ENCODE peak calls at places on chromosomes 5 and 9, in seven cellular contexts. Z is caudate nucleus, J is EL, W is nephron progenitor cell, M is putamen, G is fibroblast of mammary gland, T is AML-193. A is an unnamed sample.
A peak's percentile ranks its signal among the peaks of the same experiment; 100 is the strongest.

GRCh38 chr5:179422213-179422839 is 77.1 kb upstream of the ADAMTS2 start:
- DNase-seq in G (peak; percentile 26), W (no peak), Z (no peak), J (no peak), M (no peak), T (no peak), A (no peak)

GRCh38 chr5:1725641-1726468 is 73.8 kb downstream of the MRPL36 start:
- DNase-seq in G (no peak), Z (no peak), M (no peak), W (peak; percentile 17), T (no peak), J (no peak), A (peak; percentile 9)

GRCh38 chr9:134955801-134956200 is 38.1 kb upstream of the FCN1 start:
- DNase-seq in Z (no peak), J (no peak), M (no peak), T (no peak), G (no peak), W (no peak), A (no peak)

GRCh38 chr5:179486596-179487051 is 63.7 kb upstream of the RUFY1 start:
- DNase-seq in J (no peak), G (no peak), Z (no peak), M (no peak), T (no peak), W (no peak), A (no peak)

GRCh38 chr5:145681686-145682085 is 153.5 kb downstream of the PRELID2 start:
- DNase-seq in G (peak; percentile 78), Z (no peak), T (peak; percentile 89), J (peak; percentile 77), W (peak; percentile 36), M (peak; percentile 42), A (peak; percentile 49)

GRCh38 chr5:150022163-150022540 is 21.6 kb downstream of the HMGXB3 start:
- DNase-seq in W (no peak), G (peak; percentile 89), M (peak; percentile 41), J (peak; percentile 87), T (no peak), Z (no peak), A (peak; percentile 78)

GRCh38 chr5:168844566-168845296 is 265.6 kb upstream of the PANK3 start:
- DNase-seq in J (no peak), G (no peak), Z (no peak), M (no peak), T (no peak), W (peak; percentile 62), A (no peak)

GRCh38 chr5:122192883-122193496 is 63.6 kb downstream of the ZNF474 start:
- DNase-seq in M (peak; percentile 72), J (peak; percentile 71), W (peak; percentile 29), G (peak; percentile 75), Z (no peak), T (peak; percentile 74), A (peak; percentile 45)

GRCh38 chr9:89881431-89881830 is 276.6 kb downstream of the GADD45G start:
- DNase-seq in T (no peak), M (no peak), W (no peak), Z (no peak), G (no peak), J (no peak), A (no peak)

GRCh38 chr5:132234684-132235062 is 7.0 kb upstream of the P4HA2 start:
- DNase-seq in T (no peak), J (no peak), Z (no peak), M (no peak), G (no peak), W (no peak), A (no peak)

GRCh38 chr9:129518074-129518473 is 102.8 kb downstream of the C9orf50 start:
- DNase-seq in Z (no peak), G (no peak), T (no peak), W (no peak), J (no peak), M (no peak), A (no peak)

GRCh38 chr9:6758418-6759113 is 793 bp downstream of the KDM4C start:
- DNase-seq in W (peak; percentile 69), M (peak; percentile 44), J (peak; percentile 36), T (peak; percentile 53), Z (peak; percentile 47), G (no peak), A (peak; percentile 68)

GRCh38 chr9:109846781-109847180 is 66.8 kb downstream of the PALM2AKAP2 start:
- DNase-seq in G (peak; percentile 64), J (no peak), T (no peak), Z (no peak), M (no peak), W (no peak), A (no peak)

GRCh38 chr9:34771023-34771422 is 61.1 kb upstream of the CCL21 start:
- DNase-seq in J (no peak), W (no peak), Z (no peak), T (no peak), G (peak; percentile 43), M (no peak), A (no peak)

GRCh38 chr9:87667164-87667738 is 58.7 kb upstream of the CTSL start:
- DNase-seq in Z (no peak), T (no peak), W (peak; percentile 20), M (no peak), J (peak; percentile 26), G (peak; percentile 40), A (no peak)

GRCh38 chr5:10762178-10762775 is 1.2 kb upstream of the DAP start:
- DNase-seq in G (no peak), M (peak; percentile 12), J (no peak), T (peak; percentile 76), W (no peak), Z (no peak), A (peak; percentile 45)

GRCh38 chr9:96453625-96454024 is 3.7 kb downstream of the HABP4 start:
- DNase-seq in G (peak; percentile 70), Z (no peak), W (no peak), M (peak; percentile 65), T (no peak), J (peak; percentile 37), A (peak; percentile 29)

GRCh38 chr5:175846332-175846731 is 25.0 kb upstream of the CPLX2 start:
- DNase-seq in M (no peak), W (no peak), J (no peak), G (no peak), T (no peak), Z (no peak), A (no peak)

GRCh38 chr9:26324787-26325186 is 567.8 kb downstream of the CAAP1 start:
- DNase-seq in M (no peak), Z (no peak), T (no peak), J (no peak), W (no peak), G (peak; percentile 15), A (no peak)

GRCh38 chr5:174951151-174951780 is 226.9 kb downstream of the MSX2 start:
- DNase-seq in M (peak; percentile 75), T (peak; percentile 34), J (peak; percentile 70), Z (peak; percentile 28), W (peak; percentile 68), G (peak; percentile 76), A (peak; percentile 69)

GRCh38 chr5:32710335-32710858 is 724 bp upstream of the NPR3 start:
- DNase-seq in Z (no peak), W (peak; percentile 58), J (no peak), T (no peak), G (peak; percentile 21), M (no peak), A (peak; percentile 69)

GRCh38 chr5:81768960-81769452 is 18.1 kb upstream of the SSBP2 start:
- DNase-seq in G (peak; percentile 92), T (no peak), Z (no peak), M (no peak), W (no peak), J (peak; percentile 84), A (no peak)

GRCh38 chr5:103774736-103775135 is 212.1 kb upstream of the NUDT12 start:
- DNase-seq in M (no peak), J (peak; percentile 6), G (no peak), W (no peak), Z (no peak), T (no peak), A (no peak)

GRCh38 chr9:77707696-77708095 is 59.6 kb upstream of the GNA14 start:
- DNase-seq in G (peak; percentile 99), M (no peak), J (peak; percentile 99), W (no peak), T (no peak), Z (no peak), A (peak; percentile 52)

GRCh38 chr5:43548358-43548757 is 8.5 kb downstream of the PAIP1 start:
- DNase-seq in M (no peak), Z (no peak), T (no peak), G (no peak), W (no peak), J (no peak), A (no peak)

GRCh38 chr5:157180374-157181264 is at the start of gene ITK:
- DNase-seq in Z (no peak), J (no peak), T (no peak), W (no peak), G (no peak), M (no peak), A (no peak)

GRCh38 chr9:114004221-114004716 is 73.8 kb downstream of the AMBP start:
- DNase-seq in J (no peak), W (no peak), T (no peak), Z (no peak), G (no peak), M (peak; percentile 61), A (peak; percentile 48)

GRCh38 chr5:160466889-160467554 is 45.4 kb downstream of the PTTG1 start:
- DNase-seq in M (no peak), T (no peak), Z (no peak), G (peak; percentile 35), J (peak; percentile 70), W (no peak), A (no peak)

GRCh38 chr9:129860653-129861446 is 25.6 kb downstream of the USP20 start:
- DNase-seq in Z (no peak), G (no peak), T (no peak), J (no peak), W (no peak), M (no peak), A (no peak)

GRCh38 chr5:126810983-126811382 is 34.0 kb downstream of the LMNB1 start:
- DNase-seq in T (no peak), M (no peak), W (no peak), G (no peak), Z (no peak), J (no peak), A (no peak)

GRCh38 chr5:68409259-68409658 is 193.7 kb downstream of the PIK3R1 start:
- DNase-seq in J (peak; percentile 93), G (peak; percentile 88), W (no peak), Z (no peak), T (no peak), M (no peak), A (no peak)

A was measured in adrenal gland.